ENCODE peak calls at places on chromosomes 7 and 10, in four cellular contexts. D, W, Z and F are unnamed samples.

GRCh38 chr7:14000247-14000646 is 10.8 kb upstream of the ETV1 start:
- DNase-seq in D (no peak), W (no peak), Z (no peak), F (no peak)

GRCh38 chr10:1133495-1134045 is 77.4 kb downstream of the WDR37 start:
- DNase-seq in D (no peak), W (no peak), Z (no peak), F (no peak)

GRCh38 chr7:19958309-19958896 is 185.0 kb upstream of the TMEM196 start:
- DNase-seq in D (no peak), W (no peak), Z (no peak), F (no peak)

GRCh38 chr10:2925631-2926030 is 141.7 kb upstream of the PFKP start:
- DNase-seq in D (peak), W (peak), Z (no peak), F (no peak)

GRCh38 chr7:44284881-44285541 is 40.4 kb downstream of the CAMK2B start:
- DNase-seq in D (no peak), W (no peak), Z (peak), F (no peak)

GRCh38 chr10:123860209-123860608 is 31.4 kb downstream of the CPXM2 start:
- DNase-seq in D (no peak), W (no peak), Z (no peak), F (no peak)

GRCh38 chr7:140485463-140486265 is 6.4 kb upstream of the MKRN1 start:
- DNase-seq in D (no peak), W (no peak), Z (no peak), F (no peak)

GRCh38 chr7:66221442-66221841 is 16.3 kb downstream of the TPST1 start:
- DNase-seq in D (no peak), W (no peak), Z (no peak), F (no peak)

GRCh38 chr7:80821781-80822180 is 97.1 kb downstream of the SEMA3C start:
- DNase-seq in D (no peak), W (no peak), Z (no peak), F (no peak)

GRCh38 chr7:107387077-107387476 is 82.8 kb upstream of the GPR22 start:
- DNase-seq in D (no peak), W (no peak), Z (peak), F (no peak)

GRCh38 chr10:91191581-91191919 is 28.9 kb upstream of the PCGF5 start:
- DNase-seq in D (no peak), W (no peak), Z (no peak), F (no peak)

GRCh38 chr10:77756319-77757232 is 119.0 kb upstream of the KCNMA1 start:
- DNase-seq in D (peak), W (no peak), Z (no peak), F (no peak)

GRCh38 chr10:132062641-132063390 is 2.9 kb upstream of the JAKMIP3 start:
- DNase-seq in D (no peak), W (no peak), Z (no peak), F (no peak)

GRCh38 chr7:142503036-142503435 is 245.2 kb upstream of the PRSS58 start:
- DNase-seq in D (no peak), W (no peak), Z (no peak), F (no peak)

GRCh38 chr10:70334526-70335245 is 47.7 kb downstream of the LRRC20 start:
- DNase-seq in D (no peak), W (no peak), Z (no peak), F (no peak)

GRCh38 chr7:110673148-110673547 is 417.8 kb upstream of the LRRN3 start:
- DNase-seq in D (no peak), W (no peak), Z (no peak), F (no peak)

GRCh38 chr7:91940171-91940570 is 491 bp upstream of the AKAP9 start:
- DNase-seq in D (peak), W (no peak), Z (peak), F (no peak)